ENCODE peak calls at places on chromosomes 5 and 9, in six cellular contexts. B is stimulated activated CD4-positive, alpha-beta T cell treated with anti-CD3 and anti-CD28 coated beads, Interleukin-12 subunit alpha, Interleukin-12 subunit beta, amount 100 ng/mL, for 4 hours; A is choroid plexus epithelial cell; M is psoas muscle; K is neuronal stem cell; Y is activated T-helper 1 cell treated with anti-CD3 and anti-CD28 coated beads, Interleukin-12 subunit alpha, Interleukin-12 subunit beta, Interleukin-2, Interleukin-4 antibody, amounts not matched to agents 30 ng/mL and 10 ng/mL and 1 ng/mL, durations not matched to agents 14 hours and 24 hours and 36 hours. G is an unnamed sample.

GRCh38 chr9:128203842-128204551 is 818 bp downstream of the DNM1 start:
- DNase-seq in B (no peak), A (no peak), M (peak; percentile 41), K (peak; percentile 48), Y (no peak), G (no peak)

GRCh38 chr9:92608221-92609141 is 61.5 kb downstream of the IPPK start:
- DNase-seq in B (no peak), A (peak; percentile 9), M (peak; percentile 57), K (no peak), Y (no peak), G (no peak)

GRCh38 chr9:38024036-38024681 is 44.9 kb downstream of the SHB start:
- DNase-seq in B (no peak), A (peak; percentile 82), M (peak; percentile 80), K (no peak), Y (no peak), G (no peak)

GRCh38 chr5:140796718-140797095 is 2.1 kb downstream of the PCDHA2 start:
- DNase-seq in B (no peak), A (no peak), M (no peak), K (no peak), Y (no peak), G (no peak)

GRCh38 chr5:174793684-174794328 is 69.4 kb downstream of the MSX2 start:
- DNase-seq in B (peak; percentile 32), A (peak; percentile 67), M (peak; percentile 45), K (peak; percentile 62), Y (peak; percentile 26), G (peak; percentile 50)

GRCh38 chr5:172164773-172165212 is 23.2 kb downstream of the STK10 start:
- DNase-seq in B (no peak), A (no peak), M (no peak), K (no peak), Y (no peak), G (no peak)

GRCh38 chr9:94826644-94827410 is 100.3 kb downstream of the AOPEP start:
- DNase-seq in B (no peak), A (no peak), M (no peak), K (no peak), Y (no peak), G (no peak)

GRCh38 chr5:110376281-110376916 is 350.1 kb downstream of the TMEM232 start:
- DNase-seq in B (no peak), A (no peak), M (no peak), K (no peak), Y (no peak), G (no peak)

GRCh38 chr9:17631396-17631795 is 52.5 kb downstream of the SH3GL2 start:
- DNase-seq in B (no peak), A (peak; percentile 34), M (no peak), K (no peak), Y (no peak), G (no peak)

GRCh38 chr5:173341911-173342535 is 13.8 kb upstream of the STC2 start:
- DNase-seq in B (no peak), A (no peak), M (no peak), K (no peak), Y (no peak), G (no peak)

GRCh38 chr9:99358668-99359067 is 136.6 kb downstream of the SEC61B start:
- DNase-seq in B (no peak), A (no peak), M (no peak), K (no peak), Y (no peak), G (no peak)

GRCh38 chr9:91253488-91253887 is 108.2 kb downstream of the AUH start:
- DNase-seq in B (no peak), A (peak; percentile 38), M (no peak), K (no peak), Y (peak; percentile 51), G (no peak)

GRCh38 chr9:10876333-10876732 is 263.5 kb upstream of the PTPRD start:
- DNase-seq in B (no peak), A (peak; percentile 74), M (no peak), K (no peak), Y (no peak), G (no peak)

GRCh38 chr9:121771418-121771817 is 120.0 kb downstream of the DAB2IP start:
- DNase-seq in B (no peak), A (no peak), M (no peak), K (no peak), Y (no peak), G (no peak)

GRCh38 chr9:117101003-117101402 is 313.9 kb downstream of the ASTN2 start:
- DNase-seq in B (no peak), A (no peak), M (no peak), K (no peak), Y (no peak), G (no peak)

GRCh38 chr9:130129425-130130061 is 42.7 kb upstream of the NCS1 start:
- DNase-seq in B (peak; percentile 30), A (peak; percentile 84), M (no peak), K (no peak), Y (no peak), G (no peak)

GRCh38 chr9:93598647-93599241 is 22.4 kb downstream of the PHF2 start:
- DNase-seq in B (no peak), A (no peak), M (no peak), K (no peak), Y (no peak), G (no peak)

GRCh38 chr5:3659907-3660306 is 64.3 kb downstream of the IRX1 start:
- DNase-seq in B (no peak), A (no peak), M (no peak), K (no peak), Y (no peak), G (no peak)

GRCh38 chr5:72854419-72854818 is 38.0 kb downstream of the TNPO1 start:
- DNase-seq in B (no peak), A (no peak), M (no peak), K (no peak), Y (no peak), G (no peak)

GRCh38 chr5:169836835-169837234 is 143.5 kb downstream of the INSYN2B start:
- DNase-seq in B (no peak), A (no peak), M (no peak), K (no peak), Y (no peak), G (no peak)

GRCh38 chr9:129072171-129072570 is 8.7 kb upstream of the DOLPP1 start:
- DNase-seq in B (no peak), A (no peak), M (no peak), K (no peak), Y (no peak), G (no peak)

GRCh38 chr9:113011911-113012381 is at the start of gene ZNF883:
- DNase-seq in B (peak; percentile 21), A (peak; percentile 76), M (peak; percentile 35), K (peak; percentile 48), Y (no peak), G (peak; percentile 71)

GRCh38 chr9:93452710-93453046 is 703 bp downstream of the FAM120AOS start:
- DNase-seq in B (no peak), A (no peak), M (no peak), K (no peak), Y (no peak), G (no peak)

GRCh38 chr5:129672006-129672405 is 75.9 kb upstream of the MINAR2 start:
- DNase-seq in B (no peak), A (no peak), M (no peak), K (no peak), Y (no peak), G (no peak)

GRCh38 chr5:111772456-111772855 is 15.5 kb upstream of the NREP start:
- DNase-seq in B (no peak), A (no peak), M (no peak), K (no peak), Y (no peak), G (peak; percentile 22)